ENCODE peak calls at places on chromosome 21, in four cellular contexts. M is gastrocnemius medialis, G is IMR-90, H is BE2C. B is an unnamed sample.

GRCh38 chr21:37912616-37913015 is 3.6 kb downstream of the KCNJ6 start:
- DNase-seq in H (no peak), M (no peak), G (no peak), B (no peak)

GRCh38 chr21:27277122-27277521 is 310.2 kb upstream of the ADAMTS5 start:
- DNase-seq in G (peak; percentile 76), H (no peak), M (no peak), B (no peak)

GRCh38 chr21:42048870-42049577 is 22.1 kb upstream of the UMODL1 start:
- DNase-seq in G (no peak), H (no peak), M (no peak), B (no peak)

GRCh38 chr21:40186036-40186435 is 318.8 kb downstream of the PCP4 start:
- DNase-seq in M (no peak), G (no peak), H (no peak), B (no peak)

GRCh38 chr21:46029201-46029924 is 47.8 kb downstream of the COL6A1 start:
- DNase-seq in G (peak; percentile 82), H (no peak), M (no peak), B (no peak)

GRCh38 chr21:46153259-46154154 is 1.9 kb downstream of the FTCD start:
- DNase-seq in M (no peak), H (peak; percentile 73), G (no peak), B (no peak)

GRCh38 chr21:26835027-26835713 is 10.0 kb downstream of the ADAMTS1 start:
- DNase-seq in G (peak; percentile 85), M (no peak), H (no peak), B (no peak)

GRCh38 chr21:38244885-38245869 is 11.6 kb upstream of the KCNJ15 start:
- DNase-seq in G (peak; percentile 98), H (no peak), M (no peak), B (peak; percentile 26)

GRCh38 chr21:40577285-40578043 is 269.5 kb downstream of the DSCAM start:
- DNase-seq in G (no peak), H (no peak), M (no peak), B (no peak)

GRCh38 chr21:34797926-34798595 is 129.3 kb downstream of the CLIC6 start:
- DNase-seq in G (no peak), H (no peak), M (no peak), B (no peak)

GRCh38 chr21:46532080-46532479 is 72.8 kb downstream of the S100B start:
- DNase-seq in G (no peak), H (no peak), M (no peak), B (no peak)

GRCh38 chr21:42653492-42654061 is at the start of gene PDE9A:
- DNase-seq in H (peak; percentile 61), G (no peak), M (no peak), B (no peak)

GRCh38 chr21:46379105-46379504 is 55.1 kb downstream of the PCNT start:
- DNase-seq in H (no peak), G (no peak), M (no peak), B (no peak)

GRCh38 chr21:14712121-14712520 is 166.0 kb upstream of the SAMSN1 start:
- DNase-seq in G (no peak), H (no peak), M (no peak), B (no peak)

GRCh38 chr21:43318368-43318767 is 108.6 kb downstream of the SIK1 start:
- DNase-seq in H (no peak), M (no peak), G (no peak), B (no peak)

GRCh38 chr21:42062543-42063022 is 8.5 kb upstream of the UMODL1 start:
- DNase-seq in M (peak; percentile 15), G (no peak), H (no peak), B (peak; percentile 91)

GRCh38 chr21:29382029-29382654 is 83.4 kb downstream of the BACH1 start:
- DNase-seq in M (no peak), H (no peak), G (peak; percentile 75), B (no peak)

GRCh38 chr21:44618909-44619308 is 7.0 kb downstream of the KRTAP10-8 start:
- DNase-seq in H (no peak), G (no peak), M (no peak), B (peak; percentile 36)
- H3K4me3 ChIP-seq in H (no peak overlapping the region), G (no peak overlapping the region), M (no peak overlapping the region), B (no peak overlapping the region)

DNA sequence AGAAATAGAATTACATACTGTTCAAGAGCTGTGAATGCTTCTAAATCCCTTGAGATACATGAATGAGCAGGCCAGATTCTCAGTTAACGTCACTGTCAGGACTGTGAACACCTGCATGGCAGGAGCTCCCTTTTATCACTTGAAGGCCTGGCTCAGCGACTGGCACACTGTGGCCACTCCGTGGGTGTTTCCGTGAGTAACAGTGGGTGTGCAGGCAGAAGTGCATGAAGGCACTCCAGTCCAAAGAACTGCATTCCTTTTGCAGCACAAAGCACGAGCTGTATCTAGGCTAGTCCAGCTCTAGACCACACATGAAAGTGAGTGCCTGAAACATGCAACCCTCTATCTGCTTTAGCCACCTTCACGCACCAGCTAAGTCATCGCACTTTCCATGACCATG is 9.6 kb upstream of the SIM2 start:
- DNase-seq in M (no peak), G (no peak), H (no peak), B (no peak)
- H3K27me3 ChIP-seq in M (peaks cover 10% of the 10 kb centered on the region), G (peaks cover 77% of the 10 kb centered on the region), H (peaks cover 69% of the 10 kb centered on the region), B (peaks cover 22% of the 10 kb centered on the region)

DNA sequence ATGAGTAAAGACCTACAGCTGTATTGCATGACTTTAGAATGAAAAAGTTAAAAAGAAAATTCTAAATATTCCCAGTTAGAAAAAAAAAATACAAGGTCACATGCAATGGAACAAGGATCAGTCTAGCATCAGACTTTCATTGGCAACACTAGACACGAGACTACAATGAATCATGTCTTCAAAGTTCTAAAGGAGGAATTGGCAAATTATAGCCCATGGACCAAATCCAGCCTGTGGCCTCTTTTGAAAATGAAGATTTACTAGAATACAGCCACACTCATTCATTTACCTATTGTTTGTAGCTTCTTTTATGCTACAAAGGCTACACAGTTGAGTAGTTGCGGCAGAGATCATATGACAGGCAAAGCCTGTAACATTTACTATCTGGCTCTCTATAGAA is 71.5 kb downstream of the MRPL39 start:
- DNase-seq in M (no peak), G (no peak), H (no peak), B (no peak)
- H3K4me3 ChIP-seq in M (no peak overlapping the region), G (no peak overlapping the region), H (no peak overlapping the region), B (no peak overlapping the region)

GRCh38 chr21:36697473-36698159 is 1.3 kb upstream of the SIM2 start:
- DNase-seq in H (no peak), G (no peak), M (no peak), B (no peak)
- H3K27me3 ChIP-seq in H (peaks cover 99% of the 10 kb centered on the region), G (peaks cover 95% of the 10 kb centered on the region), M (peaks cover 44% of the 10 kb centered on the region), B (peaks cover 80% of the 10 kb centered on the region)